ENCODE peak calls at places on chromosomes 5 and 9, in four cellular contexts. U is left colon, C is DMS53, S is NCI-H1417. N is an unnamed sample.

GRCh38 chr5:73673161-73673591 is 47.2 kb downstream of the ARHGEF28 start:
- DNase-seq in C (peak; percentile 33), U (no peak), S (no peak), N (no peak)

GRCh38 chr9:130181645-130182044 is 9.4 kb downstream of the NCS1 start:
- DNase-seq in U (peak; percentile 90), S (no peak), C (no peak), N (no peak)

GRCh38 chr9:19085295-19085694 is 17.4 kb downstream of the HAUS6 start:
- DNase-seq in C (peak; percentile 67), U (no peak), S (peak; percentile 13), N (no peak)

GRCh38 chr5:180717989-180718388 is 21.9 kb downstream of the OR2Y1 start:
- DNase-seq in S (no peak), U (no peak), C (no peak), N (no peak)

GRCh38 chr5:41695920-41696582 is 174.2 kb downstream of the OXCT1 start:
- DNase-seq in C (peak; percentile 3), S (peak; percentile 27), U (no peak), N (no peak)

GRCh38 chr9:97809666-97810344 is 43.2 kb upstream of the FOXE1 start:
- DNase-seq in C (no peak), U (no peak), S (no peak), N (no peak)

GRCh38 chr9:133255371-133255940 is 19.5 kb downstream of the ABO start:
- DNase-seq in C (no peak), S (no peak), U (no peak), N (no peak)

GRCh38 chr9:121817476-121817875 is 166.0 kb downstream of the DAB2IP start:
- DNase-seq in S (no peak), U (no peak), C (no peak), N (no peak)

GRCh38 chr5:123807177-123807900 is 295.4 kb downstream of the CSNK1G3 start:
- DNase-seq in S (no peak), C (no peak), U (peak; percentile 6), N (no peak)

GRCh38 chr5:126877011-126877410 is 100.1 kb downstream of the LMNB1 start:
- DNase-seq in S (no peak), C (no peak), U (no peak), N (no peak)